ENCODE peak calls at places on chromosomes 12 and 14, in six cellular contexts. One of them, this sample, is unnamed.

GRCh38 chr14:77478796-77479195 is 19.8 kb downstream of the ISM2 start:
- DNase-seq in sigmoid colon: no peak
- DNase-seq in ovary: no peak
- DNase-seq in gastrocnemius medialis: no peak
- DNase-seq in A549: no peak
- DNase-seq in stomach: no peak
- DNase-seq in this sample: no peak

GRCh38 chr12:121903202-121903601 is 14.6 kb downstream of the PSMD9 start:
- DNase-seq in stomach: no peak
- DNase-seq in A549: no peak
- DNase-seq in sigmoid colon: no peak
- DNase-seq in ovary: no peak
- DNase-seq in gastrocnemius medialis: no peak
- DNase-seq in this sample: no peak

GRCh38 chr14:93035917-93036651 is 79.6 kb downstream of the ITPK1 start:
- DNase-seq in stomach: no peak
- DNase-seq in sigmoid colon: peak; percentile 85
- DNase-seq in A549: no peak
- DNase-seq in gastrocnemius medialis: no peak
- DNase-seq in ovary: peak; percentile 79
- DNase-seq in this sample: no peak

GRCh38 chr12:8572507-8572906 is 31.8 kb upstream of the CLEC4E start:
- DNase-seq in stomach: no peak
- DNase-seq in ovary: no peak
- DNase-seq in sigmoid colon: no peak
- DNase-seq in A549: no peak
- DNase-seq in gastrocnemius medialis: no peak
- DNase-seq in this sample: no peak

GRCh38 chr12:19575307-19576243 is 136.3 kb downstream of the AEBP2 start:
- DNase-seq in stomach: peak; percentile 39
- DNase-seq in A549: no peak
- DNase-seq in sigmoid colon: peak; percentile 75
- DNase-seq in ovary: no peak
- DNase-seq in gastrocnemius medialis: peak; percentile 20
- DNase-seq in this sample: no peak

GRCh38 chr14:71465316-71465715 is 466.9 kb upstream of the RGS6 start:
- DNase-seq in stomach: no peak
- DNase-seq in gastrocnemius medialis: no peak
- DNase-seq in ovary: no peak
- DNase-seq in sigmoid colon: no peak
- DNase-seq in A549: no peak
- DNase-seq in this sample: no peak

GRCh38 chr14:51073751-51074150 is 21.2 kb downstream of the TRIM9 start:
- DNase-seq in sigmoid colon: no peak
- DNase-seq in A549: no peak
- DNase-seq in stomach: no peak
- DNase-seq in ovary: no peak
- DNase-seq in gastrocnemius medialis: no peak
- DNase-seq in this sample: no peak

GRCh38 chr14:34604990-34605389 is 25.0 kb downstream of the SNX6 start:
- DNase-seq in gastrocnemius medialis: no peak
- DNase-seq in ovary: no peak
- DNase-seq in sigmoid colon: no peak
- DNase-seq in stomach: no peak
- DNase-seq in A549: peak; percentile 56
- DNase-seq in this sample: no peak

GRCh38 chr14:104467236-104467635 is 112.3 kb upstream of the C14orf180 start:
- DNase-seq in stomach: no peak
- DNase-seq in A549: no peak
- DNase-seq in ovary: no peak
- DNase-seq in sigmoid colon: no peak
- DNase-seq in gastrocnemius medialis: no peak
- DNase-seq in this sample: no peak

GRCh38 chr12:68641138-68641537 is 30.4 kb downstream of the RAP1B start:
- DNase-seq in sigmoid colon: no peak
- DNase-seq in ovary: no peak
- DNase-seq in A549: no peak
- DNase-seq in stomach: no peak
- DNase-seq in gastrocnemius medialis: no peak
- DNase-seq in this sample: no peak

GRCh38 chr12:24488091-24488596 is 460.8 kb downstream of the BCAT1 start:
- DNase-seq in ovary: no peak
- DNase-seq in gastrocnemius medialis: peak; percentile 56
- DNase-seq in stomach: no peak
- DNase-seq in A549: no peak
- DNase-seq in sigmoid colon: no peak
- DNase-seq in this sample: no peak

GRCh38 chr14:34362625-34363251 is 99.3 kb downstream of the SPTSSA start:
- DNase-seq in sigmoid colon: no peak
- DNase-seq in gastrocnemius medialis: no peak
- DNase-seq in stomach: no peak
- DNase-seq in A549: no peak
- DNase-seq in ovary: no peak
- DNase-seq in this sample: no peak

GRCh38 chr12:23168459-23168858 is 543.5 kb downstream of the ETNK1 start:
- DNase-seq in sigmoid colon: no peak
- DNase-seq in A549: no peak
- DNase-seq in stomach: no peak
- DNase-seq in gastrocnemius medialis: no peak
- DNase-seq in ovary: no peak
- DNase-seq in this sample: no peak

GRCh38 chr12:49243631-49244030 is 21.3 kb upstream of the TUBA1C start:
- DNase-seq in sigmoid colon: no peak
- DNase-seq in ovary: no peak
- DNase-seq in gastrocnemius medialis: no peak
- DNase-seq in stomach: no peak
- DNase-seq in A549: no peak
- DNase-seq in this sample: no peak

GRCh38 chr12:109759076-109759420 is 45.4 kb downstream of the FAM222A start:
- DNase-seq in A549: no peak
- DNase-seq in stomach: peak; percentile 9
- DNase-seq in sigmoid colon: peak; percentile 50
- DNase-seq in gastrocnemius medialis: no peak
- DNase-seq in ovary: peak; percentile 35
- DNase-seq in this sample: no peak

GRCh38 chr14:49977126-49977841 is 84.4 kb downstream of the ARF6 start:
- DNase-seq in A549: no peak
- DNase-seq in sigmoid colon: no peak
- DNase-seq in stomach: no peak
- DNase-seq in ovary: no peak
- DNase-seq in gastrocnemius medialis: no peak
- DNase-seq in this sample: no peak

GRCh38 chr12:26271889-26272492 is 76.6 kb downstream of the SSPN start:
- DNase-seq in stomach: peak; percentile 81
- DNase-seq in gastrocnemius medialis: peak; percentile 37
- DNase-seq in sigmoid colon: peak; percentile 89
- DNase-seq in A549: no peak
- DNase-seq in ovary: peak; percentile 91
- DNase-seq in this sample: peak; percentile 84

GRCh38 chr14:72907886-72908285 is 14.0 kb upstream of the DPF3 start:
- DNase-seq in sigmoid colon: no peak
- DNase-seq in stomach: no peak
- DNase-seq in ovary: no peak
- DNase-seq in A549: no peak
- DNase-seq in gastrocnemius medialis: no peak
- DNase-seq in this sample: no peak

GRCh38 chr14:92323031-92323915 is at the start of gene SLC24A4:
- DNase-seq in sigmoid colon: no peak
- DNase-seq in A549: peak; percentile 40
- DNase-seq in stomach: no peak
- DNase-seq in gastrocnemius medialis: no peak
- DNase-seq in ovary: no peak
- DNase-seq in this sample: no peak

GRCh38 chr12:45276154-45276553 is 60.3 kb downstream of the ANO6 start:
- DNase-seq in gastrocnemius medialis: no peak
- DNase-seq in A549: no peak
- DNase-seq in stomach: no peak
- DNase-seq in sigmoid colon: no peak
- DNase-seq in ovary: no peak
- DNase-seq in this sample: no peak

GRCh38 chr12:32926356-32926755 is 29.8 kb upstream of the PKP2 start:
- DNase-seq in ovary: no peak
- DNase-seq in A549: no peak
- DNase-seq in stomach: no peak
- DNase-seq in gastrocnemius medialis: no peak
- DNase-seq in sigmoid colon: no peak
- DNase-seq in this sample: no peak

GRCh38 chr12:121013715-121014114 is 2.6 kb downstream of the C12orf43 start:
- DNase-seq in stomach: no peak
- DNase-seq in A549: no peak
- DNase-seq in sigmoid colon: no peak
- DNase-seq in ovary: no peak
- DNase-seq in gastrocnemius medialis: no peak
- DNase-seq in this sample: no peak

GRCh38 chr12:107478881-107479280 is 206.7 kb upstream of the PWP1 start:
- DNase-seq in gastrocnemius medialis: no peak
- DNase-seq in stomach: no peak
- DNase-seq in sigmoid colon: no peak
- DNase-seq in A549: no peak
- DNase-seq in ovary: no peak
- DNase-seq in this sample: no peak

DNA sequence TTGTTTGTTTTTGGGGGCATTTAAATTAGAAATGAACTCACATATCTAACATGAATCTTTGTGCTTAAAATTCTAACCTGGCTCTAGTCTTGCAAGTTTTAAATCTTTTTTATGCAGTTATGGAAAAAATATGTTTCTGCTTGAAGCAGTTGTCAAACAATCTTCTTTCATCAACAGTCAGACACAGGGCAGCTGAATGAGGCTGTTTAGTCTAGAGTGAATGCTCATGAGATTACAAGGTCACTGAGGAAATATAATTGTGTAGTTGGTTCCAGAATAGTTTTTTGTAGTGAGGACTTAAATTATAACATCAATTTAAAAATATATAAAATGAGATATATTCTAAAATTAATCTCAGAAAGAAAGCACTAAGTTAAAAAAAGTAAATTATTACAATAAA is 76.5 kb downstream of the TRMT5 start:
- DNase-seq in ovary: no peak
- DNase-seq in A549: no peak
- DNase-seq in stomach: no peak
- DNase-seq in gastrocnemius medialis: no peak
- DNase-seq in sigmoid colon: no peak
- DNase-seq in this sample: no peak
- H3K4me3 ChIP-seq in ovary: no peak overlapping the region
- H3K4me3 ChIP-seq in A549: no peak overlapping the region
- H3K4me3 ChIP-seq in stomach: no peak overlapping the region
- H3K4me3 ChIP-seq in gastrocnemius medialis: no peak overlapping the region
- H3K4me3 ChIP-seq in sigmoid colon: no peak overlapping the region
- H3K4me3 ChIP-seq in this sample: no peak overlapping the region

DNA sequence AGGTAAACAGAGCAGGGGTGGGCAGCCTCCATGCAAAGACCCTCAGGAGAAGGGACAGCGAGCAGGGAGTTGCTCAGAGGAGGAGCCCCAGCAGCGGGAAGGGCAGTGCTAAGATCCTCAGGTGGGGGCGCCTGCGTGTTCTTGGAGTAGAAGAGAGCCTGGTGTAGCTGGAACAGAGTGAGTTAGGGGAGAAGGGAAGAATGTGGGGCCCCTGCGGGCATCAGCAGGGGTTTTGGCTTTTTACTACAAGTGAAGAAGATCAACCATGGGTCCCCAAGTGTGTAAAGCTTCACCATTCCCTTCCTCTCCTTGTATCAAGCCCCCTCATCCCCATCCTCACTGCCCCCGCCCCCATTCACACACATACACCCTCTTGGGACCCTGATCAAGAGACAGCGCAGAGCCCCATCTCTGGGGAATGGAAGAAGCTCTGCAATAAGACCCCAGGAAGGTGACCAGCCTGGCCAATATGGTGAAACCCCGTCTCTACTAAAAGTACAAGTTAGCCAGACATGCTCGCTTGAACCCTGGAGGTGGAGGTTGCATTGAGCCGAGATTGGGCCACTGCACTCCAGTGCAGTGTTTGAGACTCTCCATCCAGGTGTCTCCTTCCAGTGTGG is 10.2 kb upstream of the TMEM119 start:
- DNase-seq in A549: no peak
- DNase-seq in stomach: no peak
- DNase-seq in gastrocnemius medialis: no peak
- DNase-seq in sigmoid colon: no peak
- DNase-seq in ovary: no peak
- DNase-seq in this sample: no peak
- H3K4me1 ChIP-seq in A549: peaks cover 13% of the 10 kb centered on the region
- H3K4me1 ChIP-seq in stomach: peaks cover 6% of the 10 kb centered on the region
- H3K4me1 ChIP-seq in gastrocnemius medialis: no peaks in the 10 kb centered on the region
- H3K4me1 ChIP-seq in sigmoid colon: peaks cover 8% of the 10 kb centered on the region
- H3K4me1 ChIP-seq in ovary: peaks cover 8% of the 10 kb centered on the region
- H3K4me1 ChIP-seq in this sample: peaks cover 11% of the 10 kb centered on the region

GRCh38 chr14:67487332-67487731 is 1.2 kb downstream of the TMEM229B start:
- DNase-seq in A549: no peak
- DNase-seq in gastrocnemius medialis: no peak
- DNase-seq in ovary: no peak
- DNase-seq in sigmoid colon: no peak
- DNase-seq in stomach: no peak
- DNase-seq in this sample: no peak

GRCh38 chr14:67486890-67487289 is 1.6 kb downstream of the TMEM229B start:
- DNase-seq in gastrocnemius medialis: peak; percentile 23
- DNase-seq in ovary: no peak
- DNase-seq in sigmoid colon: no peak
- DNase-seq in stomach: no peak
- DNase-seq in A549: no peak
- DNase-seq in this sample: peak; percentile 61

GRCh38 chr14:67485501-67486095 is 2.9 kb downstream of the TMEM229B start:
- DNase-seq in A549: no peak
- DNase-seq in sigmoid colon: no peak
- DNase-seq in ovary: no peak
- DNase-seq in stomach: no peak
- DNase-seq in gastrocnemius medialis: no peak
- DNase-seq in this sample: no peak

GRCh38 chr14:67490201-67490600 is 1.7 kb upstream of the TMEM229B start:
- DNase-seq in stomach: no peak
- DNase-seq in A549: no peak
- DNase-seq in gastrocnemius medialis: no peak
- DNase-seq in ovary: no peak
- DNase-seq in sigmoid colon: no peak
- DNase-seq in this sample: no peak

GRCh38 chr14:67487937-67488893 is at the start of gene TMEM229B:
- DNase-seq in sigmoid colon: no peak
- DNase-seq in A549: no peak
- DNase-seq in stomach: peak; percentile 66
- DNase-seq in gastrocnemius medialis: no peak
- DNase-seq in ovary: peak; percentile 39
- DNase-seq in this sample: peak; percentile 46
- TF ChIP-seq POLR2A in sigmoid colon: no peak
- TF ChIP-seq POLR2A in A549: no peak
- TF ChIP-seq POLR2A in stomach: no peak
- TF ChIP-seq POLR2A in gastrocnemius medialis: no peak
- TF ChIP-seq POLR2A in ovary: no peak
- TF ChIP-seq POLR2A in this sample: no peak

DNA sequence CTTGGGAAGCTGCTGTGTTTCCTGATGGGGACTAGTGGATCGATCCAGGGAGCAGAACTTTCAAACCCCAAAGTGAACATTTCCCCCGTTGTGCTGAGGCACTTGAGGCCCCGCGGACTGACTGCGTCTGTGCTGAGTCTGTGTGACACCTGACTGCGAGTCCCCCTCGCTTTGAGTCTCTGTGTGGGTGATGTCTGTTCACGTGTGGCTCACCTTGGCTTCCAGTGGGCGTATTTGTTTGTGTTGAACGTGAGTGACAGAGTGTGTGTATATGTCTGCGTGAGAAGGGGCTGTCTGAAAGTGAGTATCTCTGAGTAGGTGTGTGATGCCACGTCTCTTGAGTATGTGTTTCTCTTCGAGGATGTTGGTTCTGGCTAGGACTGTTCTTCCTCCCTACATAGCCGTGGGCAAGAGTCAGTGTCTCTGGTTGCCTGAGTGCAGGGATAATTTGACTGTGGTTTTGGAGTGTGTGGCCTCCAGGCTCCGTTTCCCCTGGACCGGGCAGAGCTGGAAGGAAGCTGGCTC is 1.3 kb downstream of the TEAD4 start:
- DNase-seq in A549: peak; percentile 40
- DNase-seq in sigmoid colon: no peak
- DNase-seq in ovary: no peak
- DNase-seq in gastrocnemius medialis: peak; percentile 62
- DNase-seq in stomach: no peak
- DNase-seq in this sample: no peak
- H3K4me3 ChIP-seq in A549: peak overlapping the region; percentile 86
- H3K4me3 ChIP-seq in sigmoid colon: peak overlapping the region; percentile 62
- H3K4me3 ChIP-seq in ovary: peak overlapping the region; percentile 60
- H3K4me3 ChIP-seq in gastrocnemius medialis: peak overlapping the region; percentile 61
- H3K4me3 ChIP-seq in stomach: peak overlapping the region; percentile 66
- H3K4me3 ChIP-seq in this sample: peak overlapping the region; percentile 39